ENCODE peak calls at places on chromosomes 1 and 21, in six cellular contexts. M, B, K, Z, E and J are unnamed samples. For H3K4me1, the result is how much of the 10 kb centered on the place peaks cover.

GRCh38 chr1:21818661-21819060 is 6.6 kb downstream of the LDLRAD2 start:
- DNase-seq in Z (peak), E (peak), K (peak), B (no peak), M (no peak), J (peak)

GRCh38 chr1:39269791-39270342 is 65.4 kb downstream of the MACF1 start:
- DNase-seq in B (peak), E (no peak), K (peak), M (peak), Z (no peak), J (peak)

GRCh38 chr21:42456457-42456856 is 39.6 kb downstream of the RSPH1 start:
- DNase-seq in M (no peak), B (peak), K (no peak), E (no peak), Z (no peak), J (no peak)

GRCh38 chr1:27143408-27143807 is 11.5 kb downstream of the SLC9A1 start:
- DNase-seq in E (no peak), K (no peak), Z (no peak), B (no peak), M (peak), J (no peak)

GRCh38 chr1:29379438-29380073 is 143.2 kb downstream of the PTPRU start:
- DNase-seq in K (peak), M (peak), E (peak), Z (no peak), B (peak), J (peak)

GRCh38 chr1:201222125-201222524 is 31.5 kb downstream of the IGFN1 start:
- DNase-seq in K (no peak), E (no peak), B (no peak), Z (no peak), M (no peak), J (no peak)

GRCh38 chr1:62450301-62450700 is 13.5 kb downstream of the USP1 start:
- DNase-seq in Z (no peak), M (no peak), E (no peak), B (no peak), K (no peak), J (no peak)

GRCh38 chr21:36694041-36694515 is 4.8 kb upstream of the SIM2 start:
- DNase-seq in M (peak), B (no peak), E (no peak), K (peak), Z (no peak), J (no peak)

GRCh38 chr21:42991992-42992740 is 17.8 kb downstream of the PKNOX1 start:
- DNase-seq in K (no peak), B (peak), Z (peak), E (no peak), M (peak), J (no peak)

GRCh38 chr21:28069446-28069845 is 923.2 kb downstream of the LTN1 start:
- DNase-seq in M (peak), E (no peak), B (peak), Z (no peak), K (peak), J (no peak)

GRCh38 chr1:204384636-204385354 is 25.1 kb upstream of the PLEKHA6 start:
- DNase-seq in B (peak), M (peak), E (no peak), K (no peak), Z (no peak), J (no peak)

GRCh38 chr1:154955039-154955717 is 721 bp downstream of the PBXIP1 start:
- DNase-seq in B (peak), M (peak), E (peak), Z (peak), K (peak), J (peak)

GRCh38 chr21:43767980-43768867 is 7.9 kb downstream of the CSTB start:
- DNase-seq in K (peak), M (peak), E (no peak), B (peak), Z (peak), J (no peak)

GRCh38 chr1:190754769-190755168 is 277.1 kb upstream of the BRINP3 start:
- DNase-seq in B (peak), K (no peak), Z (no peak), E (no peak), M (peak), J (no peak)

GRCh38 chr1:43835141-43836021 is 98.2 kb upstream of the ARTN start:
- DNase-seq in M (peak), K (no peak), Z (no peak), E (no peak), B (peak), J (peak)

GRCh38 chr1:181113061-181113695 is 24.7 kb downstream of the IER5 start:
- DNase-seq in B (peak), M (peak), E (no peak), Z (no peak), K (no peak), J (no peak)

GRCh38 chr1:21022279-21023040 is 154.2 kb downstream of the EIF4G3 start:
- DNase-seq in E (no peak), Z (peak), K (no peak), B (peak), M (peak), J (peak)

GRCh38 chr1:51423098-51423821 is 92.9 kb upstream of the TTC39A start:
- DNase-seq in M (peak), K (peak), Z (no peak), B (peak), E (no peak), J (no peak)

GRCh38 chr1:87115317-87115885 is 201.0 kb downstream of the HS2ST1 start:
- DNase-seq in M (peak), B (peak), K (no peak), Z (no peak), E (no peak), J (no peak)

GRCh38 chr1:225945564-225945963 is 4.5 kb upstream of the LEFTY2 start:
- DNase-seq in E (peak), K (peak), B (no peak), Z (no peak), M (no peak), J (no peak)
- H3K9ac ChIP-seq in E (no peak), K (no peak), B (no peak), Z (no peak), M (no peak), J (no peak)

DNA sequence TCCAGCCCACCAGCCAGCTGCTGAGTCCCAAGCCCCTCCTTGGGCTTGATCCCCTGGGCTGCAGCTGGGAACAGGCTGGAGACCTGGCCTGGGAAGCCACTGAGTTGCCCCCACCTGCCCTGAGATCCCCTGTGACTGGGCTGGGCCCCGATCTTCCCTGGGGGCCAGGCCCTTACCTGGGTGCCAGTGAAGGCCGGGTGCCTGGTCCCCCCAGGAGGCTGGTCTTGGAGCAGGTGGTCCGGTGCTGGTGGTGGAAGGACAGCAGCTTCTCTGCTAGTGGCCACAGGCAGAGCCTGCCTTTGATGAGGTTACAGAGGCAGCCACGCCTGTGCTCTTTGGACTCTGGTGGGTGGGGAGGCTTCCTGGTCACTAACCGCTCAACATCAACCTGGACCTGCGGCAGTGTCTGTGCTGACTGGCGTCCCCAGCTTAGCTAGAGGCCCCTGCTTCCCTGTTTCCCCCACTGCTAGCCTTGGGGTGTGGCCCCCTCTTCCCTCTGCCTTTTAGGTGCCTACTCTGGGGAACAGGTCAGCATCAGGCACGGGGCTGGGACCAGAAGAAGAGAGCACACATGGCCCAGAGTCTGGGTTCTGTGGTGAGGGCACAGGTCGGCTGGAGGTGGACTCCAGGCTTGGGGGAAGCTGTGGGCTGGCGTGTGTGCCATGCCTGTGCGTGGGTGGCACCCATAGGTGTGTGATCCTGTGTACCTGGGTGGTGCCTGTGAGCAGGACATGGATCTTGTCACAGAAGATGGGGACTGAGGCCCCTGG is at the start of gene EPS8L3:
- DNase-seq in M (no peak), B (no peak), K (no peak), E (no peak), Z (peak), J (no peak)
- H3K4me3 ChIP-seq in M (no peak), B (no peak), K (no peak), E (no peak), Z (peak), J (no peak)

DNA sequence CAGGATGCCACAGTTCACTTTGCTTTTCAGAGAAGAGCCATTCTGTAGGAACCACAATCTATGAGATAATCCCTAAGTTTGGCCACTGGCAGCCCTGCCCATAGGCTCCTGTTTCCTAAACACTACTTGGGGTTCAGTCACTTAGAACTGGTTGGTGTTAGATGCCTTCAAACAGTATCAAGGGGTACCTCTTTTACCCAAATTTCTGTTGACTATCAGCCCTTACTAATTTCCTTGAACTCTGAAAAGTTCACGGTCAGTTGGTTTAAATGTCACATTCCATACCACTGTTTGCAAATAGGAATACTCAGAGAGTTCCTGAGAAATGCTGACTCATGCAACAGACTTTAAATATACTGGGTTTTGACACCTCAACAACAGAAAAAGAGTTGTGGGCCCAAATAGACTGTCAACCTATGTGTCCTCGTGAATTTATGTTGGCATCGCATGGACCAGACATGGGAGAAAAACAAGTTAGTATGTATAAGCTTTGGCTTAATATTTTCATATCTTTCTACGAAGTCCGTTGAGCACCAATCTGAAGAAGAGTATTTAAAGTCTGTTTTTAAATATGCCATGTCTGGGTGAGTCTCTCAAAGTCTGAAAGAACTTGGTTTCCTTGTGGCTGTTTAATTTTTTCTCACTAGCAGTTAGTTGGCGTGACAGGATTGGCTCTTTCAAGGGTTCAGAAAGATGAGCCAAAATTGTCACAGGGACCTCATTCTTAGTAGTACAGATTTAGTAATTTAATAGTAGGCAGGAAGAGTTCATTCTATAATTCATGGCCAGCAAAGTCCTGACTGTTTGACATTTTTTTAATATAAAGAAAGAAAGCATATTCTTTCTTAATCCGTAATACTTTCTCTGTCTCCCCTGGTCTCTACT is 56.5 kb upstream of the ZNF326 start:
- DNase-seq in M (peak), B (no peak), Z (no peak), E (no peak), K (no peak), J (no peak)
- H3K4me1 ChIP-seq in M (under half), B (under half), Z (under half), E (under half), K (under half), J (under half)

DNA sequence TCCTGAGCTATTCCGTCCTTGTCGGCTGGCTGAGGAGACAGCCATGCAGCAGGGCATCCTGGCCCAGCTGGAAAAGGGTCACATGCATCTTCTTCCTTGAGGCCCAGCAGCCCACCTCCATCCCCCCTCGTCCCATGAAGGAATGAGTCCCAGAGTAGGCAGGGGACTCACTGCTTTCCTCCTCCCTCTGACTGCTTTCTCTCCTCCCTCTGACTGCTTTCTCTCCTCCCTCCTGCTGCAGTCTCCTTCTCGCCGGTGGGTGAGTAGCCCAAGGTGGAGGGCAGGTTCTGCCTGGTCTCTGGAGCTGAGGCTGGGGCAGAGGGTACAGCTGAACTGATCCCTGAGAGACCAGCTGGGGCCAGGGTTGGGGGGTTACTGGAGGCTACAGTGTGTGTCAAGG is 13.5 kb downstream of the NTRK1 start:
- DNase-seq in K (no peak), Z (no peak), M (no peak), B (no peak), E (no peak), J (no peak)
- H3K9ac ChIP-seq in K (no peak), Z (no peak), M (no peak), B (no peak), E (no peak), J (no peak)

GRCh38 chr21:38912789-38913119 is 107.0 kb downstream of the ETS2 start:
- DNase-seq in M (no peak), K (no peak), B (no peak), Z (peak), E (no peak), J (no peak)
- H3K4me3 ChIP-seq in M (no peak), K (peak), B (no peak), Z (no peak), E (no peak), J (no peak)